ENCODE peak calls at places on chromosomes 6 and 20, in six cellular contexts. M is suprapubic skin, T is nephron progenitor cell, U is upper lobe of right lung, N is transverse colon, D is heart right ventricle. F is an unnamed sample.

GRCh38 chr6:9398794-9399373 is 963.5 kb upstream of the SLC35B3 start:
- DNase-seq in U (no peak), N (no peak), M (no peak), T (no peak), D (peak), F (peak)

GRCh38 chr6:117167520-117168271 is 97.7 kb upstream of the VGLL2 start:
- DNase-seq in D (no peak), T (no peak), M (no peak), N (no peak), U (no peak), F (no peak)

GRCh38 chr6:90256698-90257485 is 39.8 kb downstream of the BACH2 start:
- DNase-seq in T (no peak), M (no peak), U (no peak), N (no peak), D (no peak), F (no peak)

GRCh38 chr6:10837692-10837996 is 695 bp downstream of the MAK start:
- DNase-seq in U (no peak), D (no peak), T (no peak), N (no peak), M (no peak), F (no peak)

GRCh38 chr20:15867017-15867416 is 706.2 kb downstream of the KIF16B start:
- DNase-seq in U (no peak), N (no peak), M (no peak), D (no peak), T (no peak), F (no peak)

GRCh38 chr6:3393796-3394195 is 63.1 kb downstream of the SLC22A23 start:
- DNase-seq in U (no peak), N (no peak), T (no peak), M (no peak), D (no peak), F (no peak)

GRCh38 chr6:125753218-125753936 is 3.9 kb downstream of the HEY2 start:
- DNase-seq in D (no peak), U (no peak), N (no peak), M (no peak), T (no peak), F (no peak)

GRCh38 chr6:167827062-167827587 is 414 bp downstream of the AFDN start:
- DNase-seq in D (peak), U (peak), N (peak), M (no peak), T (no peak), F (no peak)

GRCh38 chr6:99356641-99357040 is 7.2 kb upstream of the FAXC start:
- DNase-seq in D (no peak), U (no peak), M (no peak), T (no peak), N (no peak), F (no peak)

GRCh38 chr6:28933069-28933468 is 9.3 kb upstream of the TRIM27 start:
- DNase-seq in T (no peak), M (no peak), D (no peak), U (no peak), N (no peak), F (no peak)

GRCh38 chr20:54474866-54475265 is 527 bp upstream of the DOK5 start:
- DNase-seq in M (no peak), N (no peak), U (no peak), T (no peak), D (no peak), F (no peak)

GRCh38 chr20:63346131-63347080 is 14.7 kb downstream of the CHRNA4 start:
- DNase-seq in D (peak), T (no peak), M (no peak), N (no peak), U (no peak), F (no peak)

GRCh38 chr6:105733556-105734162 is 330.8 kb upstream of the PREP start:
- DNase-seq in U (no peak), T (no peak), N (no peak), D (no peak), M (no peak), F (no peak)

GRCh38 chr20:63290677-63291472 is 2.1 kb upstream of the COL20A1 start:
- DNase-seq in M (no peak), U (no peak), T (peak), N (peak), D (peak), F (no peak)

GRCh38 chr20:23435675-23436539 is 3.6 kb upstream of the CSTL1 start:
- DNase-seq in T (no peak), N (peak), M (peak), D (peak), U (no peak), F (no peak)

GRCh38 chr6:87668006-87668405 is 34.0 kb downstream of the AKIRIN2 start:
- DNase-seq in D (no peak), N (no peak), T (no peak), M (no peak), U (no peak), F (no peak)

GRCh38 chr6:44410363-44410762 is 22.9 kb downstream of the CDC5L start:
- DNase-seq in M (no peak), N (no peak), U (no peak), D (no peak), T (no peak), F (no peak)

GRCh38 chr6:151773382-151773781 is 34.1 kb upstream of the ESR1 start:
- DNase-seq in M (no peak), N (no peak), D (no peak), U (no peak), T (no peak), F (no peak)

GRCh38 chr6:29777319-29777718 is 50.3 kb upstream of the HLA-G start:
- DNase-seq in M (no peak), T (no peak), U (no peak), D (no peak), N (no peak), F (no peak)

GRCh38 chr20:58006346-58007316 is 221.8 kb downstream of the ANKRD60 start:
- DNase-seq in U (no peak), N (no peak), T (no peak), M (peak), D (no peak), F (no peak)

GRCh38 chr6:44925100-44925739 is 402.9 kb upstream of the RUNX2 start:
- DNase-seq in T (no peak), N (no peak), D (no peak), M (no peak), U (no peak), F (no peak)

GRCh38 chr6:28922004-28922840 is 1.6 kb downstream of the TRIM27 start:
- DNase-seq in T (no peak), U (no peak), N (peak), D (no peak), M (no peak), F (no peak)

GRCh38 chr6:145809211-145809610 is 5.4 kb downstream of the FBXO30 start:
- DNase-seq in U (no peak), T (no peak), D (no peak), N (no peak), M (no peak), F (no peak)

GRCh38 chr6:46279874-46280273 is 109.1 kb upstream of the ENPP5 start:
- DNase-seq in U (no peak), N (no peak), M (no peak), T (no peak), D (no peak), F (no peak)

GRCh38 chr6:87241304-87241703 is 81.1 kb upstream of the SMIM8 start:
- DNase-seq in D (no peak), M (no peak), U (no peak), T (no peak), N (no peak), F (no peak)

GRCh38 chr6:105326216-105326615 is 76.7 kb downstream of the PREP start:
- DNase-seq in N (peak), U (no peak), M (no peak), T (no peak), D (no peak), F (no peak)

GRCh38 chr6:141484726-141485125 is 648.0 kb upstream of the GJE1 start:
- DNase-seq in D (no peak), U (no peak), N (peak), T (no peak), M (no peak), F (no peak)

GRCh38 chr6:19153270-19153980 is 683.7 kb upstream of the ID4 start:
- DNase-seq in T (no peak), N (no peak), M (no peak), U (no peak), D (no peak), F (no peak)

GRCh38 chr20:53825282-53825681 is 231.6 kb upstream of the ZNF217 start:
- DNase-seq in N (no peak), D (no peak), U (no peak), T (no peak), M (no peak), F (no peak)

GRCh38 chr6:157955675-157956074 is 26.0 kb upstream of the SYNJ2 start:
- DNase-seq in D (no peak), M (no peak), U (no peak), T (no peak), N (no peak), F (no peak)

GRCh38 chr6:41344865-41345264 is 9.5 kb downstream of the NCR2 start:
- DNase-seq in U (no peak), N (no peak), T (no peak), D (no peak), M (no peak), F (no peak)

DNA sequence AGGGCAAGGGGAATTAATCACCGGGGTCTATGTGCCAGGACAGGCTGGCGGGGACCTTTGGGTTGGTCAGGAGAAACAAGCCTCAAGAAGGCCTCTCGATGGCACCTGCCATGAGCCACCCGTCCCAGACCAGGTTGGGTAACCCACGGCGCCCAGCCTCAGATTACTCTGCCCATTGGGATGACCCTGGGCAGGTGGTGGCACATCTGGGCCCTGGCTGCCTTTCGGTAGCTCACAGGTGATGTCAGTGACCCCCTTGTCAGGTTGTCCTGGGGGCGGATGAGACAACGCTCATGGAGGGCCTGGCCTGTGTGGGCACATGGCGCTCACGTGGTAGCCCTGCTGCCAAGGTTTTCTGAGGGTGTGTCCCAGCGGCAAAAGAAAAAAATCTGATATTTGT is 152.2 kb downstream of the SYCP2 start:
- DNase-seq in U (no peak), T (no peak), D (no peak), M (no peak), N (no peak), F (no peak)
- TF ChIP-seq CTCF in U (no peak), T (no peak), D (no peak), M (no peak), N (no peak), F (no peak)

GRCh38 chr20:51767867-51768758 is at the start of gene ATP9A:
- DNase-seq in M (no peak), U (peak), D (peak), N (peak), T (peak), F (peak)
- TF ChIP-seq CTCF in M (no peak), U (no peak), D (no peak), N (no peak), T (no peak), F (peak)

DNA sequence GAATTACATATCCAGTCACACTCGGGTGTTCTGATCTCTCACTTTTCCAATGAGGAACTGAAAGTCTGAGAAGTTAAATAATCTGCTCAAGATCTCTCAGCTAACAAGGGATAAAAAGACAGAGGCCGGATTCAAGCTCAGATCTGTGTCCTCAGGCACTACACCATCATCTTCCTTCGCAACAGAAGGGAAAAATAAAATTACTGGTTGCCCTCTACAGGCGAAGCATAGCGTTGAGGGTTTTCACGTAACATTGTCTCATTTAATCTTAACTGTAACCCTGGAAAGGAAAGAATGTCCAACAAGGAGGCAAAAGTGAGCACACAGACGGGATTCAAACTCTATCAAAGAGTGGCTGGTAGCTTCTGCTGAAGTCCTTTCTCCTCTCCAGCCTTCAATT is 67.8 kb upstream of the ANKEF1 start:
- DNase-seq in M (no peak), U (no peak), N (no peak), T (no peak), D (no peak), F (no peak)
- TF ChIP-seq CTCF in M (no peak), U (no peak), N (no peak), T (no peak), D (no peak), F (peak)

GRCh38 chr6:70108230-70108629 is 194.7 kb downstream of the COL9A1 start:
- DNase-seq in D (no peak), N (no peak), M (no peak), U (no peak), T (no peak), F (no peak)

GRCh38 chr6:70099732-70100131 is 203.2 kb downstream of the COL9A1 start:
- DNase-seq in T (no peak), N (no peak), D (no peak), M (no peak), U (no peak), F (no peak)

DNA sequence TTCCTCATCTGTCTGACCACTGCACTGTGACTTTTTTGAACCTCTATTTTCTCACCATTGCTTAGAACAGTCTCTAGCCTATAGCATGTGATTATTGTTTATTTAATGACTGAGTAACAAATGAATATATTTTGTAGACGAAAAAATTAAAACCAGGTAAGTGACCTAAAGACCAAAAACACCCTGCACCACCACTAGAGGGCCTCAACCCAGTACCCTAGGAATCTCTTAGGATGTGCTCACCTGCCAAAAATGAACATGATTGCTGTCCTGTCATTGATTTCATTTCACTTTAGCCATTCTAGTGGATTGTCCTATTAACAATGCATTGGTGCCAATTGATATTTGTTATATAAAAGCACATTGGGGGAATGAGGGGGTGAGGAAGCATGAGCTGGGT is 199.1 kb downstream of the COL9A1 start:
- DNase-seq in T (no peak), D (no peak), U (no peak), M (no peak), N (no peak), F (no peak)
- TF ChIP-seq CTCF in T (peak), D (peak), U (peak), M (no peak), N (peak), F (peak)

GRCh38 chr6:11909696-11910132 is 102.4 kb upstream of the HIVEP1 start:
- DNase-seq in D (no peak), T (no peak), N (no peak), U (no peak), M (no peak), F (no peak)

GRCh38 chr6:11908706-11909105 is 103.4 kb upstream of the HIVEP1 start:
- DNase-seq in U (no peak), M (no peak), D (no peak), N (no peak), T (no peak), F (no peak)

GRCh38 chr6:11918021-11918738 is 93.9 kb upstream of the HIVEP1 start:
- DNase-seq in U (no peak), D (no peak), N (peak), M (no peak), T (no peak), F (no peak)

GRCh38 chr6:11911535-11911934 is 100.6 kb upstream of the HIVEP1 start:
- DNase-seq in M (no peak), N (no peak), T (no peak), D (no peak), U (no peak), F (no peak)

DNA sequence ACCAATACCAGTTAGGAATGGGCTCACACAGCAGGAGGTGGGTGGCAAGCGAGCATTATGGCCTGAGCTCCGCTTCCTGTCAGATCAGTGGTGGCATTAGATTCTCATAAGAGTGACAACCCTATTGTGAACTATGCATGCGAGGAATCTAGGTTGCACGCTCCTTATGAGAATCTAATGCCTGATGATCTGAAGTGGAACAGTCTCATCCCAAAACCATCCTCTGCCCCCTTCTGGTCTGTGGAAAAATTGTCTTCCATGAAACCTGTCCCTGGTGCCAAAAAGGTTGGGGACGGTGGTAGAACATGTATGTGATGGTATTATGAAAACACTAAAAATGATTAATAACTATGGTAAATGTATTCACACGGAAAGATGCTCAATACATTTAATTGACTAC is 99.7 kb upstream of the HIVEP1 start:
- DNase-seq in T (no peak), D (no peak), U (no peak), M (no peak), N (no peak), F (no peak)
- TF ChIP-seq CTCF in T (no peak), D (no peak), U (peak), M (no peak), N (no peak), F (peak)

GRCh38 chr6:31379850-31380249 is 22.9 kb upstream of the HLA-B start:
- DNase-seq in D (no peak), U (no peak), N (peak), T (no peak), M (no peak), F (no peak)

GRCh38 chr6:31378721-31379103 is 21.7 kb upstream of the HLA-B start:
- DNase-seq in D (no peak), U (no peak), N (no peak), M (no peak), T (no peak), F (no peak)

GRCh38 chr6:31377029-31377428 is 20.1 kb upstream of the HLA-B start:
- DNase-seq in M (no peak), U (no peak), N (no peak), T (no peak), D (no peak), F (no peak)

GRCh38 chr6:31378062-31378720 is 21.2 kb upstream of the HLA-B start:
- DNase-seq in D (no peak), U (no peak), T (no peak), N (peak), M (no peak), F (no peak)

DNA sequence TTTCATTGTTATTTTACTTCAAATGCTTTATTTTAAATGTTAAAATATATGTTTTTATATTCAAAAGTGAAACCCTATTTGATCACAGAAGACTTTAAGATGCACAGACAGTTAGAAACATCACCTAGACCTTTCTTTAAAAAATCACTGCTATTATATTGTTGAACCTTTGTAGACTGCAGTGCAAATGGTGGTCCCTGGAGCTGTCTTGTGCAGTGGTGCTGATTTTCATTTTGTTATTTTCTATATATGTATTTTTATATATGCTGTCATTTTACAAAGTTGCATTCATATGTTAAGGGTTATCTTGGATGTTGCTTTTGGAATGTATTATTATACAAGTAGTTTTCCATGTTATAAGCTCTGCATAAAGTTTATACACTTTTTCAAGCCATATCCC is 18.7 kb upstream of the HLA-B start:
- DNase-seq in N (no peak), D (no peak), T (no peak), M (no peak), U (no peak), F (no peak)
- TF ChIP-seq CTCF in N (no peak), D (no peak), T (no peak), M (no peak), U (no peak), F (no peak)

GRCh38 chr6:26257272-26257671 is 107.7 kb upstream of the BTN3A2 start:
- DNase-seq in U (no peak), N (no peak), M (no peak), T (no peak), D (no peak), F (no peak)

GRCh38 chr6:26260791-26261484 is 104.1 kb upstream of the BTN3A2 start:
- DNase-seq in T (no peak), M (no peak), D (no peak), U (no peak), N (no peak), F (no peak)

GRCh38 chr6:26260110-26260637 is 104.8 kb upstream of the BTN3A2 start:
- DNase-seq in T (no peak), D (no peak), N (no peak), U (no peak), M (no peak), F (no peak)

GRCh38 chr6:26254666-26255176 is 110.3 kb upstream of the BTN3A2 start:
- DNase-seq in D (no peak), M (no peak), T (no peak), U (no peak), N (no peak), F (no peak)

DNA sequence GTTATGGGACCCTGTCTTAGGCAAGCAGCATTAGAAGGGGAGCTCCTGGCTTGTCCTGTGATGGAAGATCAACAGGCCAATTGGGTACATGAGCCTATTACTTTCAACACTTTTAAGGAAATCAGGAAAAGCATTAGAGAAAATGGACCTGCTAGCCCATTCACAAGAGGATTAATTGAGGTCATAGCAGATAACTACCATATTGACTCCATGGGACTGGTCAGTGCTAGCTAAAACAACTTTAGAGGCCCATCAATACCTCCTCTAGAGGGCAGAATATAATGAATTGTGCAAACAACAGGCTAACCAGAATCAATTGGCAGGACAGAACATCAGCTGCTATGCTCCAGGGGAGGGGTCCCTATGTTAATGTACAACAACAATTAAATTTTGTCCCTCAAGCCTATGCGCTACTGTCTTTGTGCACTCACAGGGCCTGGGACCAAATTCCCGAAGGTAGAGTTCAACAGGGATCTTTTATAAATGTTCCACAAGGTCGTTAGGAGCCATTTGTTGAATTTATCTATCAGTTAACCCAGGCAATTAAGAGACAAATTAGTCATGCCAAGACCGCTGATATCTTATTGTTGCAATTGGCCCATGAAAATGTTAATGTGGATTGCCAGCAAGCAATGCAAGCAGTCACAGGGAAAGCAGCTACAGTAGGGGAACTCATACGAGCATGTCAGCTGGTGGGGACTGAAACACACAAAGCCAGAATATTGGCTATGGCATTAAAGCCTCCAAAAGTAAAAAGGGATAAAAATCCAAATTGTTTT is 106.6 kb upstream of the BTN3A2 start:
- DNase-seq in T (no peak), D (no peak), N (no peak), U (no peak), M (no peak), F (no peak)
- TF ChIP-seq CTCF in T (no peak), D (no peak), N (no peak), U (no peak), M (no peak), F (peak)